ENCODE peak calls at places on chromosome 18, in five cellular contexts. C is upper lobe of left lung; D is CD8-positive, alpha-beta T cell; U is BJ; B is nephron progenitor cell. Q is an unnamed sample.

GRCh38 chr18:48455555-48456478 is 46.6 kb upstream of the ZBTB7C start:
- DNase-seq in D (peak; percentile 35), B (no peak), U (peak; percentile 69), C (no peak), Q (no peak)

GRCh38 chr18:53426656-53427055 is 797.8 kb downstream of the MBD2 start:
- DNase-seq in C (no peak), U (no peak), B (no peak), D (no peak), Q (no peak)

GRCh38 chr18:79484661-79485621 is 89.2 kb downstream of the NFATC1 start:
- DNase-seq in U (peak; percentile 92), D (no peak), C (no peak), B (peak; percentile 53), Q (peak; percentile 94)

GRCh38 chr18:1483386-1483785 is 578.7 kb downstream of the ADCYAP1 start:
- DNase-seq in U (no peak), B (no peak), D (no peak), C (no peak), Q (no peak)

GRCh38 chr18:44149706-44150105 is 531.0 kb upstream of the SETBP1 start:
- DNase-seq in D (no peak), C (no peak), B (no peak), U (peak; percentile 65), Q (no peak)

GRCh38 chr18:48544661-48545415 is 6.0 kb downstream of the CTIF start:
- DNase-seq in D (no peak), U (no peak), B (no peak), C (no peak), Q (no peak)

GRCh38 chr18:12520442-12520992 is 112.8 kb downstream of the PRELID3A start:
- DNase-seq in U (no peak), D (no peak), B (peak; percentile 5), C (no peak), Q (no peak)

GRCh38 chr18:45775241-45775676 is 50.2 kb upstream of the SIGLEC15 start:
- DNase-seq in B (peak; percentile 26), U (no peak), C (peak; percentile 72), D (peak; percentile 28), Q (no peak)

GRCh38 chr18:9575558-9575957 is 38.8 kb downstream of the PPP4R1 start:
- DNase-seq in C (peak; percentile 91), D (no peak), U (peak; percentile 36), B (peak; percentile 61), Q (peak; percentile 90)

GRCh38 chr18:79528846-79529245 is 133.1 kb downstream of the NFATC1 start:
- DNase-seq in B (peak; percentile 83), C (no peak), U (peak; percentile 5), D (peak; percentile 58), Q (no peak)

GRCh38 chr18:56545539-56545938 is 92.9 kb downstream of the TXNL1 start:
- DNase-seq in D (no peak), B (no peak), C (no peak), U (no peak), Q (no peak)

GRCh38 chr18:70382032-70382431 is 93.2 kb downstream of the SOCS6 start:
- DNase-seq in B (no peak), C (no peak), D (no peak), U (no peak), Q (no peak)

DNA sequence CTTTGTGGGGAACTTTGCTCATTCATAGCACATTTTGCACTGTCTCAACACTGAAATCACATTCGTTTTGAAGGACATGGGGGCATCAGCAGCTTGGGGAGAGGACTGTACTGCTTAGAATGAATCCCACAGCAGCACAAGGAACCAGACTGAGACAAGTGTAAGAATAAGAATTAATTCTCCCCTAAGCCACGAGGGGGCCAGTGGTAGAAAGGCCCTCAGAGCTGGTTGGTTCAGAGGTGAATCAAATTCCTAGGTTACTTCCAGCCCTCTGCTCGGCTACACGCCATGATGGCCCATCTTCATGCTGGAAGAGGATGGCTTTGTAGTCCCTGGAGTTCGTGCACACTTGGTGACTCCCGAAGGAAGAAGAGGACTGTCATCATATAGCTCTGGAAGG is 12.0 kb upstream of the MC5R start:
- DNase-seq in B (no peak), U (no peak), D (no peak), C (no peak), Q (no peak)
- TF ChIP-seq CTCF in B (peak; percentile 27), U (no peak), D (no peak), C (no peak), Q (no peak)

DNA sequence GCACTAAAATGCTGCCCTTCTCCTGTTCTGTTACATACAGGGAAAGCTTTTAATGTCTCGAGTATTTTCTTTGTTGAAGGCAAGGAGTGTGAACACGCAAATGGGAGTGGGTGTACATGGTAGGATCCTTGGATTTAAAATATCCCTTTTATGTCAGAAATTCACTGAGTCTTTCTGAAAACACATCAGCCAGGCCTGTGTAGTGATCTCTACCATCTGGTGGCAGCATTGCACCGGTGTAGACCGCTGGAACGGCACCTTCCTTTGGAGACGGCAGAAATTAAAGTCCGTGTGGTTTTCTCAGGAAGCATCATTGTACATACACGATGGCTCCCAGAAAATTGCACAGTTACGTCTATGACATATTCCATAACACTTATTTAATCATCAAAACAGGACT is 515.8 kb downstream of the GALR1 start:
- DNase-seq in C (no peak), B (peak; percentile 70), D (no peak), U (no peak), Q (no peak)
- TF ChIP-seq CTCF in C (peak; percentile 20), B (peak; percentile 62), D (no peak), U (no peak), Q (peak; percentile 24)

DNA sequence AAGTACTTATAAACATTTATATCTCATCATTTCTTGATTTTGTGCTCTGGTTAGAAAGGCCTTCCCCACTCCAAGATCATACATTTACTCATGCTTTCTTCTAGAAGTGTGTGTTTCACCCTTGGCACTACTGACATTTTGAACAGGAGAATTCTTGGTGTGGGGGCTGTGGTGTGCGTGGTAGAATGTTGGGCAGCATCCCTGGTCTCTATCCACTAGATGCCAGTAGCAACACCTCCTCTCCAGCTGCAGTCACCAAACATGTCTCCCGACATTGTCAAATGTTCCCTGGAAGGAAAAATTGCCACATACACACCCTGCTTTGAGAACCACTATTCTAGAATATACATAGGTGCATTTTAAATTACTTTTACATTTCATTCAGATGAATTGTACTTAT is 8.7 kb upstream of the TGIF1 start:
- DNase-seq in U (no peak), C (peak; percentile 31), B (peak; percentile 12), D (no peak), Q (no peak)
- TF ChIP-seq CTCF in U (peak; percentile 22), C (peak; percentile 23), B (peak; percentile 28), D (peak; percentile 20), Q (peak; percentile 55)

GRCh38 chr18:286515-287310 is 18.9 kb upstream of the THOC1 start:
- DNase-seq in U (no peak), B (no peak), D (no peak), C (no peak), Q (no peak)
- TF ChIP-seq CTCF in U (peak; percentile 62), B (peak; percentile 50), D (no peak), C (no peak), Q (peak; percentile 66)

Q was measured in osteocyte.